ENCODE peak calls at places on chromosomes 7 and 10, in seven cellular contexts. A is astrocyte; Y is stromal cell of bone marrow; B is activated naive CD4-positive, alpha-beta T cell; E is GF-D8; S is GM12878; W is fibroblast of the conjunctiva. I is an unnamed sample.

GRCh38 chr10:29377333-29377961 is 88.6 kb downstream of the LYZL1 start:
- DNase-seq in A (no peak), Y (no peak), B (no peak), E (no peak), S (no peak), W (peak), I (no peak)

GRCh38 chr10:102003541-102003940 is 52.4 kb downstream of the ARMH3 start:
- DNase-seq in A (no peak), Y (peak), B (no peak), E (no peak), S (no peak), W (peak), I (no peak)

GRCh38 chr7:110897538-110897937 is 193.4 kb upstream of the LRRN3 start:
- DNase-seq in A (no peak), Y (no peak), B (no peak), E (no peak), S (no peak), W (no peak), I (no peak)

GRCh38 chr10:15745748-15746147 is 26.0 kb upstream of the ITGA8 start:
- DNase-seq in A (peak), Y (peak), B (no peak), E (no peak), S (no peak), W (peak), I (no peak)

GRCh38 chr10:113425596-113425995 is 127.3 kb upstream of the HABP2 start:
- DNase-seq in A (no peak), Y (no peak), B (no peak), E (no peak), S (no peak), W (no peak), I (no peak)

GRCh38 chr7:44448922-44449321 is 41.5 kb downstream of the NUDCD3 start:
- DNase-seq in A (no peak), Y (no peak), B (no peak), E (no peak), S (no peak), W (no peak), I (no peak)

GRCh38 chr7:69699949-69700715 is 101.9 kb downstream of the AUTS2 start:
- DNase-seq in A (no peak), Y (no peak), B (no peak), E (no peak), S (no peak), W (no peak), I (no peak)

GRCh38 chr10:117804470-117805011 is 242.2 kb downstream of the RAB11FIP2 start:
- DNase-seq in A (no peak), Y (no peak), B (no peak), E (no peak), S (peak), W (no peak), I (no peak)

GRCh38 chr7:154753226-154753625 is 249.7 kb downstream of the PAXIP1 start:
- DNase-seq in A (no peak), Y (no peak), B (no peak), E (no peak), S (no peak), W (no peak), I (no peak)

GRCh38 chr7:8217200-8218068 is 44.5 kb downstream of the ICA1 start:
- DNase-seq in A (peak), Y (peak), B (no peak), E (no peak), S (peak), W (peak), I (no peak)

GRCh38 chr10:17409170-17409733 is 45.1 kb downstream of the ST8SIA6 start:
- DNase-seq in A (no peak), Y (no peak), B (no peak), E (no peak), S (no peak), W (no peak), I (no peak)

GRCh38 chr10:49550563-49550962 is 11.6 kb upstream of the ERCC6 start:
- DNase-seq in A (peak), Y (peak), B (no peak), E (no peak), S (no peak), W (no peak), I (no peak)

GRCh38 chr10:71344154-71344915 is 25.3 kb downstream of the SLC29A3 start:
- DNase-seq in A (no peak), Y (no peak), B (no peak), E (no peak), S (no peak), W (no peak), I (no peak)

GRCh38 chr7:155032978-155033377 is 30.1 kb upstream of the PAXIP1 start:
- DNase-seq in A (no peak), Y (no peak), B (no peak), E (no peak), S (no peak), W (no peak), I (no peak)

GRCh38 chr10:33211123-33211878 is 123.2 kb downstream of the NRP1 start:
- DNase-seq in A (peak), Y (peak), B (no peak), E (no peak), S (no peak), W (peak), I (no peak)

GRCh38 chr7:42095791-42096190 is 141.2 kb downstream of the GLI3 start:
- DNase-seq in A (no peak), Y (no peak), B (no peak), E (no peak), S (no peak), W (no peak), I (no peak)

GRCh38 chr7:121102619-121103018 is 114.1 kb downstream of the CPED1 start:
- DNase-seq in A (no peak), Y (no peak), B (no peak), E (no peak), S (no peak), W (no peak), I (no peak)

GRCh38 chr7:121510302-121510701 is 114.2 kb upstream of the FAM3C start:
- DNase-seq in A (no peak), Y (no peak), B (no peak), E (no peak), S (no peak), W (no peak), I (no peak)

GRCh38 chr7:152512711-152513110 is 76.9 kb upstream of the KMT2C start:
- DNase-seq in A (no peak), Y (no peak), B (no peak), E (peak), S (no peak), W (no peak), I (no peak)

GRCh38 chr10:132389631-132390454 is 7.2 kb upstream of the PWWP2B start:
- DNase-seq in A (no peak), Y (no peak), B (no peak), E (no peak), S (no peak), W (peak), I (peak)

I was measured in mucosa of descending colon.